ENCODE peak calls at places on chromosome 16, in five cellular contexts. H is EL, Z is NCI-H1694 treated with DMSO at 0.1 percent for 48 hours, B is HCT116, C is ACHN. F is an unnamed sample.

GRCh38 chr16:57743458-57743857 is 7.9 kb downstream of the KATNB1 start:
- DNase-seq in H (no peak), Z (no peak), B (no peak), C (no peak), F (no peak)

GRCh38 chr16:67014641-67015315 is 14.2 kb upstream of the CBFB start:
- DNase-seq in H (no peak), Z (no peak), B (no peak), C (no peak), F (no peak)

GRCh38 chr16:84574191-84574590 is 43.7 kb downstream of the COTL1 start:
- DNase-seq in H (no peak), Z (peak), B (no peak), C (no peak), F (no peak)

GRCh38 chr16:13507530-13507929 is 412.4 kb upstream of the ERCC4 start:
- DNase-seq in H (no peak), Z (no peak), B (no peak), C (no peak), F (no peak)

GRCh38 chr16:46836521-46837292 is 5.7 kb upstream of the C16orf87 start:
- DNase-seq in H (no peak), Z (no peak), B (no peak), C (no peak), F (no peak)

GRCh38 chr16:27369806-27370205 is 32.2 kb upstream of the IL21R start:
- DNase-seq in H (peak), Z (no peak), B (no peak), C (no peak), F (peak)

GRCh38 chr16:89257281-89257731 is 39.8 kb downstream of the ZNF778 start:
- DNase-seq in H (peak), Z (no peak), B (no peak), C (peak), F (no peak)

GRCh38 chr16:27729516-27730304 is 179.8 kb downstream of the KATNIP start:
- DNase-seq in H (peak), Z (peak), B (no peak), C (no peak), F (no peak)

GRCh38 chr16:74877706-74878105 is 103.1 kb upstream of the FA2H start:
- DNase-seq in H (no peak), Z (no peak), B (no peak), C (no peak), F (no peak)

GRCh38 chr16:23949630-23950290 is 114.0 kb downstream of the PRKCB start:
- DNase-seq in H (no peak), Z (no peak), B (no peak), C (no peak), F (no peak)

GRCh38 chr16:70254095-70254964 is 2.6 kb upstream of the EXOSC6 start:
- DNase-seq in H (no peak), Z (no peak), B (no peak), C (peak), F (no peak)

GRCh38 chr16:88070989-88071625 is 119.9 kb downstream of the BANP start:
- DNase-seq in H (no peak), Z (no peak), B (no peak), C (no peak), F (no peak)

GRCh38 chr16:50282010-50282538 is 15.7 kb downstream of the ADCY7 start:
- DNase-seq in H (no peak), Z (no peak), B (no peak), C (no peak), F (no peak)

GRCh38 chr16:88299751-88300462 is 82.9 kb upstream of the ZNF469 start:
- DNase-seq in H (no peak), Z (no peak), B (no peak), C (no peak), F (no peak)

GRCh38 chr16:3170440-3171180 is 17.4 kb upstream of the OR1F1 start:
- DNase-seq in H (no peak), Z (no peak), B (no peak), C (peak), F (peak)

GRCh38 chr16:2276501-2277195 is 8.7 kb upstream of the RNPS1 start:
- DNase-seq in H (no peak), Z (no peak), B (no peak), C (no peak), F (no peak)

GRCh38 chr16:3235856-3236669 is 1.1 kb upstream of the ZNF200 start:
- DNase-seq in H (no peak), Z (no peak), B (no peak), C (no peak), F (peak)

GRCh38 chr16:56270828-56271227 is 79.5 kb downstream of the GNAO1 start:
- DNase-seq in H (no peak), Z (no peak), B (no peak), C (no peak), F (no peak)

GRCh38 chr16:72241930-72242329 is 70.0 kb upstream of the PMFBP1 start:
- DNase-seq in H (peak), Z (peak), B (peak), C (peak), F (peak)

GRCh38 chr16:67186550-67186950 is 2.8 kb upstream of the MATCAP1 start:
- DNase-seq in H (peak), Z (no peak), B (no peak), C (peak), F (no peak)

F was measured in mesenchymal stem cell.